ENCODE peak calls at places on chromosomes 7 and 10, in nine cellular contexts. One of them, this sample, is unnamed. For H3K4me1 and H3K9me3, the result is how much of the 10 kb centered on the place peaks cover.

GRCh38 chr10:91590904-91591791 is 41.7 kb downstream of the PPP1R3C start:
- DNase-seq in GM12878: no peak
- DNase-seq in naive thymus-derived CD4-positive, alpha-beta T cell: no peak
- DNase-seq in DND-41: no peak
- DNase-seq in H9: no peak
- DNase-seq in lower lobe of right lung: no peak
- DNase-seq in uterus: peak
- DNase-seq in cardiac muscle cell: peak
- DNase-seq in sigmoid colon: peak
- DNase-seq in this sample: no peak

GRCh38 chr10:4447977-4448376 is 378.0 kb upstream of the AKR1E2 start:
- DNase-seq in GM12878: no peak
- DNase-seq in naive thymus-derived CD4-positive, alpha-beta T cell: no peak
- DNase-seq in DND-41: no peak
- DNase-seq in H9: no peak
- DNase-seq in lower lobe of right lung: no peak
- DNase-seq in uterus: no peak
- DNase-seq in cardiac muscle cell: peak
- DNase-seq in sigmoid colon: no peak
- DNase-seq in this sample: no peak

GRCh38 chr7:28722684-28723083 is 235.4 kb downstream of the TRIL start:
- DNase-seq in GM12878: no peak
- DNase-seq in naive thymus-derived CD4-positive, alpha-beta T cell: no peak
- DNase-seq in DND-41: no peak
- DNase-seq in H9: no peak
- DNase-seq in lower lobe of right lung: no peak
- DNase-seq in uterus: no peak
- DNase-seq in cardiac muscle cell: no peak
- DNase-seq in sigmoid colon: no peak
- DNase-seq in this sample: no peak

GRCh38 chr10:47405829-47406547 is 21.9 kb upstream of the ZNF488 start:
- DNase-seq in GM12878: no peak
- DNase-seq in naive thymus-derived CD4-positive, alpha-beta T cell: no peak
- DNase-seq in DND-41: no peak
- DNase-seq in H9: no peak
- DNase-seq in lower lobe of right lung: no peak
- DNase-seq in uterus: no peak
- DNase-seq in cardiac muscle cell: no peak
- DNase-seq in sigmoid colon: no peak
- DNase-seq in this sample: no peak

GRCh38 chr7:86848226-86848625 is 204.5 kb downstream of the GRM3 start:
- DNase-seq in GM12878: no peak
- DNase-seq in naive thymus-derived CD4-positive, alpha-beta T cell: no peak
- DNase-seq in DND-41: no peak
- DNase-seq in H9: no peak
- DNase-seq in lower lobe of right lung: no peak
- DNase-seq in uterus: no peak
- DNase-seq in cardiac muscle cell: no peak
- DNase-seq in sigmoid colon: no peak
- DNase-seq in this sample: no peak

GRCh38 chr10:24358022-24358421 is 149.1 kb downstream of the KIAA1217 start:
- DNase-seq in GM12878: no peak
- DNase-seq in naive thymus-derived CD4-positive, alpha-beta T cell: no peak
- DNase-seq in DND-41: no peak
- DNase-seq in H9: no peak
- DNase-seq in lower lobe of right lung: no peak
- DNase-seq in uterus: no peak
- DNase-seq in cardiac muscle cell: no peak
- DNase-seq in sigmoid colon: no peak
- DNase-seq in this sample: no peak

GRCh38 chr7:65325793-65326432 is 47.7 kb upstream of the ZNF92 start:
- DNase-seq in GM12878: no peak
- DNase-seq in naive thymus-derived CD4-positive, alpha-beta T cell: no peak
- DNase-seq in DND-41: no peak
- DNase-seq in H9: no peak
- DNase-seq in lower lobe of right lung: no peak
- DNase-seq in uterus: no peak
- DNase-seq in cardiac muscle cell: no peak
- DNase-seq in sigmoid colon: no peak
- DNase-seq in this sample: no peak

GRCh38 chr10:70174058-70174741 is 3.9 kb upstream of the SAR1A start:
- DNase-seq in GM12878: no peak
- DNase-seq in naive thymus-derived CD4-positive, alpha-beta T cell: peak
- DNase-seq in DND-41: no peak
- DNase-seq in H9: no peak
- DNase-seq in lower lobe of right lung: no peak
- DNase-seq in uterus: no peak
- DNase-seq in cardiac muscle cell: no peak
- DNase-seq in sigmoid colon: no peak
- DNase-seq in this sample: peak

GRCh38 chr7:44141221-44141850 is at the start of gene MYL7:
- DNase-seq in GM12878: no peak
- DNase-seq in naive thymus-derived CD4-positive, alpha-beta T cell: no peak
- DNase-seq in DND-41: no peak
- DNase-seq in H9: no peak
- DNase-seq in lower lobe of right lung: no peak
- DNase-seq in uterus: no peak
- DNase-seq in cardiac muscle cell: no peak
- DNase-seq in sigmoid colon: peak
- DNase-seq in this sample: no peak

GRCh38 chr7:55191926-55192692 is 173.0 kb upstream of the LANCL2 start:
- DNase-seq in GM12878: no peak
- DNase-seq in naive thymus-derived CD4-positive, alpha-beta T cell: no peak
- DNase-seq in DND-41: no peak
- DNase-seq in H9: peak
- DNase-seq in lower lobe of right lung: no peak
- DNase-seq in uterus: no peak
- DNase-seq in cardiac muscle cell: no peak
- DNase-seq in sigmoid colon: peak
- DNase-seq in this sample: no peak

GRCh38 chr7:55191161-55191925 is 172.5 kb downstream of the EGFR start:
- DNase-seq in GM12878: no peak
- DNase-seq in naive thymus-derived CD4-positive, alpha-beta T cell: no peak
- DNase-seq in DND-41: no peak
- DNase-seq in H9: no peak
- DNase-seq in lower lobe of right lung: no peak
- DNase-seq in uterus: no peak
- DNase-seq in cardiac muscle cell: no peak
- DNase-seq in sigmoid colon: no peak
- DNase-seq in this sample: no peak

GRCh38 chr7:55192718-55193117 is 172.4 kb upstream of the LANCL2 start:
- DNase-seq in GM12878: no peak
- DNase-seq in naive thymus-derived CD4-positive, alpha-beta T cell: no peak
- DNase-seq in DND-41: no peak
- DNase-seq in H9: peak
- DNase-seq in lower lobe of right lung: no peak
- DNase-seq in uterus: no peak
- DNase-seq in cardiac muscle cell: peak
- DNase-seq in sigmoid colon: no peak
- DNase-seq in this sample: no peak

GRCh38 chr7:55193245-55193644 is 171.9 kb upstream of the LANCL2 start:
- DNase-seq in GM12878: no peak
- DNase-seq in naive thymus-derived CD4-positive, alpha-beta T cell: no peak
- DNase-seq in DND-41: no peak
- DNase-seq in H9: no peak
- DNase-seq in lower lobe of right lung: no peak
- DNase-seq in uterus: no peak
- DNase-seq in cardiac muscle cell: no peak
- DNase-seq in sigmoid colon: no peak
- DNase-seq in this sample: no peak

DNA sequence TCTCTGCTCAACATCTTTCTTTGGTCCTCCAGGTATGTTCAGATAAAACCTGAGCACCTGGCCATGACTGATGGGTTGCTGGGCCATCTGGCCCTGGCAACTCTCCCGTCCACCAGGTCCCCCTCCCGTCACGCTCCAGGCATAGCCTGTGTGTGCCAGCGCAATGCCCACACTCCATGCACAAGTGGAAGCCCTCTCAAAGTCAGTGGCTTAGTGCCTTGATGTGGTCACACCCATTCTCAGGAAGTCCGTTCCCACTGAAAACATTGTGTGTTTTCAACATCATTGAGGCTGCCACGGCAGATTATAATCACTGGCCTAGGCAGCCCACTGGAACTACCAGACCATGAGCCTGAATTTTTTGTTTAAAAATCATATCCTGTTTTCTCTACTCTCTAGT is 170.6 kb upstream of the LANCL2 start:
- DNase-seq in GM12878: no peak
- DNase-seq in naive thymus-derived CD4-positive, alpha-beta T cell: no peak
- DNase-seq in DND-41: no peak
- DNase-seq in H9: no peak
- DNase-seq in lower lobe of right lung: peak
- DNase-seq in uterus: no peak
- DNase-seq in cardiac muscle cell: no peak
- DNase-seq in sigmoid colon: no peak
- DNase-seq in this sample: no peak
- H3K27ac ChIP-seq in GM12878: no peak
- H3K27ac ChIP-seq in naive thymus-derived CD4-positive, alpha-beta T cell: no peak
- H3K27ac ChIP-seq in DND-41: no peak
- H3K27ac ChIP-seq in H9: no peak
- H3K27ac ChIP-seq in lower lobe of right lung: peak
- H3K27ac ChIP-seq in uterus: no peak
- H3K27ac ChIP-seq in cardiac muscle cell: no peak
- H3K27ac ChIP-seq in sigmoid colon: no peak
- H3K27ac ChIP-seq in this sample: no peak

DNA sequence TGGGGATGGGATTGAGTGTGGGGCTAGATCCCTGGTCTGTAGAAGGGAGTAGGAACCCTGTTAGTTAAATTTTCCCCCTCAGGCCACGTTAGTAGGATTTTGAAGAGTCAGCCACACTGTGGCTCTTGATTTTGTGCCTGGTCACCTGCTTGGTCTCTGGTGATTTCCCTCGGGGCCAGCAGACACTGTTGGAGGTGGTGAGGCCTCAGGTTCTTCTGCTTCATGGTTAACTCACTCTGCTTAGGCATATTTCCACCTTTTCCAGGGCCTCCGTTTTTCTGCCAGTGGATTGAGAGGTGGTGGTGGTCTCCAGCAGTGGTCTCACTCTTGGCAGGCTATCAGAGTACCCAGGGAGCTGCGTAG is 4.1 kb downstream of the TSPAN14 start:
- DNase-seq in GM12878: no peak
- DNase-seq in naive thymus-derived CD4-positive, alpha-beta T cell: no peak
- DNase-seq in DND-41: no peak
- DNase-seq in H9: no peak
- DNase-seq in lower lobe of right lung: no peak
- DNase-seq in uterus: no peak
- DNase-seq in cardiac muscle cell: no peak
- DNase-seq in sigmoid colon: no peak
- DNase-seq in this sample: no peak
- H3K4me1 ChIP-seq in GM12878: half or more
- H3K4me1 ChIP-seq in naive thymus-derived CD4-positive, alpha-beta T cell: half or more
- H3K4me1 ChIP-seq in DND-41: half or more
- H3K4me1 ChIP-seq in H9: under half
- H3K4me1 ChIP-seq in lower lobe of right lung: half or more
- H3K4me1 ChIP-seq in uterus: under half
- H3K4me1 ChIP-seq in cardiac muscle cell: half or more
- H3K4me1 ChIP-seq in sigmoid colon: under half
- H3K4me1 ChIP-seq in this sample: half or more

DNA sequence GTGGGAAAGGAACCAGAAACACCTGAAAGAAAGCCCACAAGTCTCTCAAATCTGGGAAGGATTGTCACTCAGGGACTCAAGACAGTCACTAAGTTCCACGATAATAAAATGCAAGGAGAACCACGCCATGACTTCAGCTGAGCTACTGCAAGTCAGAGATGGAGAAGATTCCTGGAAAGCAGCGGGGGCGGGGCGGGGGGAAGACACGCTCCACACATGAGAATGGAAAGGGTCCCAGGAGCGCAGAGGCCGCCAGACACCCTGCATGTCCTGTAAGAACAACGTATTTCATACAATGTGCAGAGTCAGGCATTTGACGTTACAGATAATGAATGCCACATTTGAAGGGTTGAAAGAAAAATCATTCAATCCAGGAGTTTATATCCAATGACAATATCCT is 448.1 kb downstream of the PTPRN2 start:
- DNase-seq in GM12878: no peak
- DNase-seq in naive thymus-derived CD4-positive, alpha-beta T cell: no peak
- DNase-seq in DND-41: no peak
- DNase-seq in H9: no peak
- DNase-seq in lower lobe of right lung: no peak
- DNase-seq in uterus: no peak
- DNase-seq in cardiac muscle cell: no peak
- DNase-seq in sigmoid colon: no peak
- DNase-seq in this sample: no peak
- H3K9me3 ChIP-seq in GM12878: under half
- H3K9me3 ChIP-seq in naive thymus-derived CD4-positive, alpha-beta T cell: under half
- H3K9me3 ChIP-seq in DND-41: under half
- H3K9me3 ChIP-seq in H9: under half
- H3K9me3 ChIP-seq in lower lobe of right lung: under half
- H3K9me3 ChIP-seq in uterus: under half
- H3K9me3 ChIP-seq in cardiac muscle cell: under half
- H3K9me3 ChIP-seq in sigmoid colon: under half
- H3K9me3 ChIP-seq in this sample: under half

GRCh38 chr7:151039850-151040548 is 8.3 kb upstream of the ASIC3 start:
- DNase-seq in GM12878: no peak
- DNase-seq in naive thymus-derived CD4-positive, alpha-beta T cell: no peak
- DNase-seq in DND-41: no peak
- DNase-seq in H9: no peak
- DNase-seq in lower lobe of right lung: no peak
- DNase-seq in uterus: no peak
- DNase-seq in cardiac muscle cell: no peak
- DNase-seq in sigmoid colon: no peak
- DNase-seq in this sample: no peak
- H3K27ac ChIP-seq in GM12878: no peak
- H3K27ac ChIP-seq in naive thymus-derived CD4-positive, alpha-beta T cell: no peak
- H3K27ac ChIP-seq in DND-41: no peak
- H3K27ac ChIP-seq in H9: no peak
- H3K27ac ChIP-seq in lower lobe of right lung: no peak
- H3K27ac ChIP-seq in uterus: peak
- H3K27ac ChIP-seq in cardiac muscle cell: no peak
- H3K27ac ChIP-seq in sigmoid colon: no peak
- H3K27ac ChIP-seq in this sample: no peak

GRCh38 chr10:132422169-132422691 is 25.2 kb downstream of the PWWP2B start:
- DNase-seq in GM12878: no peak
- DNase-seq in naive thymus-derived CD4-positive, alpha-beta T cell: no peak
- DNase-seq in DND-41: no peak
- DNase-seq in H9: no peak
- DNase-seq in lower lobe of right lung: no peak
- DNase-seq in uterus: no peak
- DNase-seq in cardiac muscle cell: no peak
- DNase-seq in sigmoid colon: no peak
- DNase-seq in this sample: no peak
- H3K4me1 ChIP-seq in GM12878: under half
- H3K4me1 ChIP-seq in naive thymus-derived CD4-positive, alpha-beta T cell: under half
- H3K4me1 ChIP-seq in DND-41: under half
- H3K4me1 ChIP-seq in H9: under half
- H3K4me1 ChIP-seq in lower lobe of right lung: half or more
- H3K4me1 ChIP-seq in uterus: under half
- H3K4me1 ChIP-seq in cardiac muscle cell: under half
- H3K4me1 ChIP-seq in sigmoid colon: under half
- H3K4me1 ChIP-seq in this sample: under half